ENCODE peak calls at places on chromosomes 11 and 22, in seven cellular contexts. F is NCI-H345; A is NCI-H2081; B is activated CD4-positive, alpha-beta memory T cell treated with anti-CD3 and anti-CD28 coated beads for 36 hours; S is activated T-cell treated with anti-CD3 and anti-CD28 coated beads for 1 hour; R is AG09319; D is HFFc6. U is an unnamed sample.

GRCh38 chr22:20453222-20453621 is 15.6 kb upstream of the SCARF2 start:
- DNase-seq in A (no peak), B (no peak), D (no peak), F (no peak), S (no peak), R (no peak), U (no peak)

GRCh38 chr11:46071091-46071490 is 50.2 kb downstream of the PHF21A start:
- DNase-seq in F (no peak), B (no peak), A (no peak), D (no peak), R (no peak), S (no peak), U (no peak)

GRCh38 chr11:113162590-113162961 is 151.8 kb upstream of the TTC12 start:
- DNase-seq in S (no peak), A (peak), R (no peak), F (no peak), D (no peak), B (no peak), U (no peak)

GRCh38 chr22:39317084-39317755 is 2.2 kb downstream of the RPL3 start:
- DNase-seq in S (no peak), A (no peak), B (peak), R (no peak), D (no peak), F (no peak), U (no peak)

GRCh38 chr11:94934836-94935235 is 38.5 kb downstream of the CWC15 start:
- DNase-seq in R (no peak), B (no peak), D (no peak), A (no peak), S (no peak), F (no peak), U (no peak)

GRCh38 chr11:121105063-121105480 is 4.0 kb downstream of the TECTA start:
- DNase-seq in F (no peak), B (no peak), S (no peak), R (peak), D (no peak), A (no peak), U (no peak)

GRCh38 chr22:42387631-42388030 is 44.6 kb downstream of the NFAM1 start:
- DNase-seq in D (no peak), A (no peak), B (no peak), S (no peak), R (no peak), F (no peak), U (no peak)

GRCh38 chr11:47354913-47355282 is 2.4 kb upstream of the MYBPC3 start:
- DNase-seq in B (no peak), A (no peak), R (no peak), S (no peak), D (no peak), F (no peak), U (no peak)

GRCh38 chr22:49972163-49973017 is 11.8 kb downstream of the PIM3 start:
- DNase-seq in R (no peak), F (no peak), D (no peak), S (no peak), B (peak), A (no peak), U (peak)

GRCh38 chr11:67282876-67283371 is 6.2 kb upstream of the ANKRD13D start:
- DNase-seq in D (no peak), R (no peak), A (no peak), S (no peak), B (no peak), F (no peak), U (peak)

GRCh38 chr22:49004484-49005399 is 822.9 kb downstream of the BRD1 start:
- DNase-seq in D (no peak), F (no peak), B (no peak), A (no peak), S (no peak), R (no peak), U (no peak)

GRCh38 chr22:28349114-28349513 is 330.5 kb downstream of the TTC28 start:
- DNase-seq in S (no peak), R (no peak), B (no peak), F (no peak), A (no peak), D (no peak), U (no peak)

GRCh38 chr11:43834291-43834690 is 46.3 kb upstream of the ALKBH3 start:
- DNase-seq in R (no peak), S (no peak), B (no peak), D (no peak), F (no peak), A (no peak), U (no peak)

GRCh38 chr11:67285541-67286498 is 3.3 kb upstream of the ANKRD13D start:
- DNase-seq in F (no peak), S (no peak), A (no peak), B (peak), R (no peak), D (no peak), U (no peak)

GRCh38 chr11:10450451-10451398 is 4.3 kb upstream of the AMPD3 start:
- DNase-seq in D (no peak), R (no peak), A (no peak), F (peak), S (peak), B (peak), U (peak)

GRCh38 chr11:75560644-75561043 is 1.4 kb upstream of the SERPINH1 start:
- DNase-seq in B (peak), F (no peak), S (no peak), D (peak), A (no peak), R (no peak), U (no peak)

GRCh38 chr11:111376453-111376871 is 2.6 kb downstream of the POU2AF1 start:
- DNase-seq in F (no peak), B (peak), D (no peak), S (no peak), A (no peak), R (no peak), U (no peak)

GRCh38 chr11:10273738-10274137 is 20.3 kb downstream of the SBF2 start:
- DNase-seq in F (no peak), R (no peak), S (no peak), D (no peak), B (no peak), A (no peak), U (no peak)

GRCh38 chr11:107576497-107577086 is 11.1 kb upstream of the ALKBH8 start:
- DNase-seq in F (peak), B (peak), A (peak), S (peak), D (peak), R (peak), U (peak)

GRCh38 chr11:128550967-128551522 is 36.3 kb downstream of the ETS1 start:
- DNase-seq in F (no peak), B (no peak), S (no peak), D (no peak), A (peak), R (no peak), U (no peak)

GRCh38 chr11:72072348-72072747 is 8.0 kb downstream of the NUMA1 start:
- DNase-seq in D (peak), R (peak), B (no peak), A (no peak), F (no peak), S (no peak), U (no peak)

GRCh38 chr22:30185129-30185528 is 61.4 kb downstream of the LIF start:
- DNase-seq in B (peak), D (no peak), A (no peak), F (no peak), R (no peak), S (no peak), U (peak)

GRCh38 chr11:96607890-96608558 is 218.2 kb downstream of the JRKL start:
- DNase-seq in F (no peak), A (no peak), R (no peak), D (no peak), S (no peak), B (no peak), U (no peak)

U was measured in activated naive CD4-positive, alpha-beta T cell treated with anti-CD3 and anti-CD28 coated beads, Interleukin-2, amount 10 ng/mL, durations not matched to agents 7 days and 5 days.